ENCODE peak calls at places on chromosomes 5 and 9, in seven cellular contexts. R is nucleus accumbens, L is Karpas-422, E is C1 segment of cervical spinal cord, Q is right cardiac atrium, W is Caki2, B is AG10803. D is an unnamed sample.

GRCh38 chr9:105264380-105264779 is 19.9 kb downstream of the SLC44A1 start:
- DNase-seq in W (peak; percentile 41), E (no peak), B (peak; percentile 15), L (no peak), Q (no peak), R (no peak), D (no peak)

GRCh38 chr5:159156839-159157238 is 52.5 kb downstream of the RNF145 start:
- DNase-seq in Q (no peak), E (no peak), L (peak; percentile 86), R (no peak), W (peak; percentile 53), B (peak; percentile 73), D (no peak)

GRCh38 chr9:72203205-72203803 is 54.1 kb downstream of the GDA start:
- DNase-seq in B (peak; percentile 23), R (no peak), L (peak; percentile 64), W (peak; percentile 10), Q (no peak), E (no peak), D (no peak)

GRCh38 chr9:113579270-113580040 is 115.9 kb downstream of the RGS3 start:
- DNase-seq in E (no peak), B (no peak), R (no peak), Q (peak; percentile 82), L (peak; percentile 79), W (no peak), D (no peak)

GRCh38 chr5:61765471-61765870 is 433.4 kb downstream of the ZSWIM6 start:
- DNase-seq in Q (no peak), L (no peak), E (no peak), R (no peak), W (no peak), B (no peak), D (no peak)

GRCh38 chr9:70392189-70392588 is 22.3 kb downstream of the KLF9 start:
- DNase-seq in R (no peak), Q (no peak), E (no peak), B (no peak), W (no peak), L (peak; percentile 62), D (no peak)

GRCh38 chr5:57887851-57888621 is 405.4 kb upstream of the ACTBL2 start:
- DNase-seq in R (no peak), W (peak; percentile 61), B (peak; percentile 68), Q (peak; percentile 33), L (peak; percentile 65), E (no peak), D (no peak)

GRCh38 chr5:57940236-57940635 is 457.6 kb upstream of the ACTBL2 start:
- DNase-seq in E (no peak), Q (no peak), L (no peak), W (no peak), R (no peak), B (no peak), D (no peak)

GRCh38 chr9:134365791-134366222 is 39.6 kb downstream of the RXRA start:
- DNase-seq in L (no peak), Q (peak; percentile 88), B (peak; percentile 65), W (peak; percentile 84), R (no peak), E (no peak), D (no peak)

GRCh38 chr5:83752700-83753099 is 32.0 kb upstream of the HAPLN1 start:
- DNase-seq in W (no peak), E (no peak), B (no peak), L (no peak), R (no peak), Q (no peak), D (no peak)

GRCh38 chr5:155239803-155240202 is 226.2 kb downstream of the KIF4B start:
- DNase-seq in E (no peak), L (no peak), B (no peak), W (no peak), Q (no peak), R (no peak), D (no peak)

GRCh38 chr5:58503634-58504033 is 12.4 kb downstream of the GAPT start:
- DNase-seq in E (no peak), L (no peak), R (no peak), W (no peak), B (no peak), Q (no peak), D (no peak)

GRCh38 chr5:169920446-169920845 is 59.8 kb downstream of the INSYN2B start:
- DNase-seq in R (no peak), B (no peak), W (no peak), L (no peak), E (no peak), Q (no peak), D (no peak)

GRCh38 chr5:135387629-135387960 is 11.4 kb downstream of the MACROH2A1 start:
- DNase-seq in L (no peak), B (peak; percentile 50), W (no peak), R (no peak), E (no peak), Q (no peak), D (no peak)

GRCh38 chr5:94375801-94376200 is 242.6 kb downstream of the KIAA0825 start:
- DNase-seq in B (no peak), Q (no peak), E (no peak), L (no peak), R (no peak), W (no peak), D (no peak)

GRCh38 chr5:67493676-67494075 is 297.1 kb upstream of the CD180 start:
- DNase-seq in E (peak; percentile 57), W (no peak), R (peak; percentile 54), B (peak; percentile 29), Q (peak; percentile 71), L (peak; percentile 44), D (peak; percentile 44)

GRCh38 chr5:164027738-164028137 is 522.3 kb downstream of the MAT2B start:
- DNase-seq in R (no peak), E (no peak), W (no peak), B (no peak), Q (no peak), L (no peak), D (no peak)

GRCh38 chr9:13252852-13253251 is 26.6 kb downstream of the MPDZ start:
- DNase-seq in B (no peak), W (no peak), L (no peak), E (no peak), Q (no peak), R (no peak), D (no peak)

GRCh38 chr5:37575541-37576489 is 196.7 kb downstream of the WDR70 start:
- DNase-seq in B (no peak), Q (no peak), L (no peak), R (no peak), W (no peak), E (no peak), D (no peak)

GRCh38 chr5:149954798-149955197 is 5.8 kb upstream of the SLC26A2 start:
- DNase-seq in B (no peak), Q (no peak), E (no peak), R (no peak), L (no peak), W (no peak), D (no peak)

GRCh38 chr5:79070002-79070567 is 518 bp downstream of the BHMT2 start:
- DNase-seq in E (no peak), B (peak; percentile 48), Q (peak; percentile 54), L (no peak), R (no peak), W (peak; percentile 64), D (no peak)

GRCh38 chr5:169860585-169860984 is 119.7 kb downstream of the INSYN2B start:
- DNase-seq in Q (no peak), E (no peak), W (no peak), B (no peak), L (no peak), R (no peak), D (no peak)

GRCh38 chr9:138023394-138024124 is 146.0 kb downstream of the CACNA1B start:
- DNase-seq in W (no peak), E (no peak), B (no peak), R (no peak), Q (no peak), L (no peak), D (no peak)

GRCh38 chr5:110925398-110925797 is 146.1 kb upstream of the TSLP start:
- DNase-seq in W (no peak), Q (no peak), B (no peak), R (no peak), E (no peak), L (no peak), D (no peak)

GRCh38 chr9:131276107-131276888 is at the start of gene FAM78A:
- DNase-seq in E (no peak), B (peak; percentile 16), R (no peak), W (no peak), Q (peak; percentile 88), L (peak; percentile 86), D (peak; percentile 15)